ENCODE peak calls at places on chromosomes 2 and 18, in five cellular contexts. V is left ventricle myocardium inferior, D is uterus, O is fibroblast of lung, G is PC-9. K is an unnamed sample. For H3K4me1, the result is how much of the 10 kb centered on the place peaks cover.

GRCh38 chr2:201931955-201932354 is 101.7 kb upstream of the FZD7 start:
- DNase-seq in V (no peak), D (no peak), O (peak), G (no peak), K (no peak)

GRCh38 chr2:5365871-5366461 is 326.2 kb upstream of the SOX11 start:
- DNase-seq in V (peak), D (no peak), O (peak), G (peak), K (no peak)

GRCh38 chr18:13530879-13531387 is 195.4 kb downstream of the FAM210A start:
- DNase-seq in V (peak), D (no peak), O (peak), G (peak), K (peak)

GRCh38 chr2:86790828-86791561 is at the start of gene CD8A:
- DNase-seq in V (no peak), D (no peak), O (no peak), G (no peak), K (no peak)

GRCh38 chr2:201698588-201699226 is at the start of gene MPP4:
- DNase-seq in V (no peak), D (no peak), O (peak), G (no peak), K (no peak)

GRCh38 chr2:200862532-200863000 is 1.9 kb downstream of the CLK1 start:
- DNase-seq in V (no peak), D (no peak), O (peak), G (no peak), K (no peak)

GRCh38 chr18:75898666-75899065 is 471.2 kb upstream of the SMIM21 start:
- DNase-seq in V (no peak), D (no peak), O (no peak), G (no peak), K (no peak)

GRCh38 chr2:229445013-229445412 is 173.9 kb upstream of the PID1 start:
- DNase-seq in V (peak), D (peak), O (peak), G (peak), K (peak)

GRCh38 chr2:63614983-63615945 is 26.5 kb downstream of the MDH1 start:
- DNase-seq in V (no peak), D (no peak), O (peak), G (peak), K (no peak)

GRCh38 chr18:28594034-28594433 is 417.1 kb upstream of the CDH2 start:
- DNase-seq in V (no peak), D (no peak), O (peak), G (no peak), K (no peak)

GRCh38 chr2:220847587-220847986 is 724.5 kb downstream of the EPHA4 start:
- DNase-seq in V (no peak), D (no peak), O (peak), G (peak), K (no peak)

GRCh38 chr2:10859261-10859660 is 46.7 kb upstream of the PDIA6 start:
- DNase-seq in V (no peak), D (no peak), O (no peak), G (no peak), K (no peak)

GRCh38 chr18:48955528-48956261 is 4.9 kb upstream of the SMAD7 start:
- DNase-seq in V (no peak), D (peak), O (peak), G (peak), K (peak)

GRCh38 chr2:229728360-229728759 is 14.0 kb upstream of the DNER start:
- DNase-seq in V (no peak), D (no peak), O (no peak), G (no peak), K (no peak)

GRCh38 chr2:3201296-3201695 is 176.3 kb downstream of the EIPR1 start:
- DNase-seq in V (no peak), D (no peak), O (no peak), G (no peak), K (no peak)

GRCh38 chr2:134207589-134208209 is 46.2 kb upstream of the MGAT5 start:
- DNase-seq in V (peak), D (peak), O (peak), G (peak), K (peak)

GRCh38 chr2:150060341-150060740 is 427.1 kb downstream of the RND3 start:
- DNase-seq in V (no peak), D (no peak), O (no peak), G (no peak), K (no peak)

GRCh38 chr2:40734797-40735196 is 282.9 kb upstream of the SLC8A1 start:
- DNase-seq in V (no peak), D (no peak), O (peak), G (no peak), K (no peak)

GRCh38 chr2:72794572-72794971 is 31.3 kb downstream of the EXOC6B start:
- DNase-seq in V (no peak), D (no peak), O (no peak), G (no peak), K (no peak)

GRCh38 chr2:220147186-220147585 is 519.8 kb downstream of the SLC4A3 start:
- DNase-seq in V (no peak), D (no peak), O (peak), G (no peak), K (no peak)

GRCh38 chr18:2881490-2882195 is 34.8 kb downstream of the EMILIN2 start:
- DNase-seq in V (peak), D (peak), O (peak), G (no peak), K (peak)

GRCh38 chr2:12177995-12178760 is 431.7 kb downstream of the LPIN1 start:
- DNase-seq in V (no peak), D (no peak), O (no peak), G (no peak), K (no peak)

GRCh38 chr2:127163922-127164321 is 56.2 kb downstream of the CYP27C1 start:
- DNase-seq in V (no peak), D (no peak), O (no peak), G (no peak), K (no peak)

GRCh38 chr2:239299218-239299939 is 101.4 kb downstream of the HDAC4 start:
- DNase-seq in V (peak), D (peak), O (no peak), G (no peak), K (peak)

GRCh38 chr18:56200381-56200831 is 438.0 kb downstream of the TXNL1 start:
- DNase-seq in V (no peak), D (no peak), O (peak), G (no peak), K (no peak)

GRCh38 chr18:9810994-9811393 is 74.8 kb upstream of the TXNDC2 start:
- DNase-seq in V (no peak), D (no peak), O (no peak), G (no peak), K (peak)

GRCh38 chr2:143148757-143149156 is 19.5 kb downstream of the ARHGAP15 start:
- DNase-seq in V (no peak), D (no peak), O (no peak), G (no peak), K (no peak)
- H3K4me1 ChIP-seq in V (under half), D (under half), O (under half), G (under half), K (under half)

GRCh38 chr2:177252808-177253531 is 11.6 kb downstream of the NFE2L2 start:
- DNase-seq in V (no peak), D (no peak), O (no peak), G (no peak), K (no peak)
- H3K4me3 ChIP-seq in V (peak), D (no peak), O (no peak), G (peak), K (no peak)

DNA sequence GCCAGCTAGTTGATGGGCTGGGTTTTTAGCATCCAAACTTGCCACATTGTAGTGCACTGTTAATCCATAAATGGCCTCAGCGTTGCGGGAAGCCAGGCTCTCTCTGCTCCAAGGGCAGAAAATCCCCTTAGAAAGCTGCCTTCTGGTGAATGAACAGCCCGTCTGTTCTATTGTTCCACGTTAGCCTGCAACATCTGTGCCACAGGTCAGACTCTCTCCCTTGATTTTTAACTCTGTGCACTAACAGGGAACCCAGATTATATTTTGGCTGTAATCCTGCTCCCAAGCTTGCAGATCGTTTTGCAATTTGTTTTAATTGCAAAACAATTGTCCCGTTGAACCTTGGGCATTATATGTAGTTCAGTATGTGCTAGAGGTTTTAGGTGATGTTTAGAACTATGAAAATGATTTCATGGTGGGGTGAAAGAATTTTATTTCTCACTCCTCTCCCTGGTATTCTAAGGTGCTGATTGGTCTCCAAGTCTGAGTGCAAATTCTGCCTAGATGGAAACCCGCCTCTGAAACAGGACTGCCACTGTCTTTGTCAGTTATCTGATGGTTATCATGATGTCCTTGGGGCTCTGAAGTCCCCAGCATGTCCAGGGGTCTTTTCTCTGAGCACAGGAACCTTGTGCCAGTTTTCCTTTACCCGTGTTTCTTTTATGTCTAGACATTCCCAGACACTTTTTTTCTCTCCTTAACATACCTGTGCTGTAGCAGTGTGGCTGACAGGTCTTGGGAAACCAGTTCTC is 106.6 kb downstream of the MAP4K4 start:
- DNase-seq in V (no peak), D (no peak), O (no peak), G (no peak), K (no peak)
- H3K4me1 ChIP-seq in V (half or more), D (under half), O (under half), G (half or more), K (under half)

DNA sequence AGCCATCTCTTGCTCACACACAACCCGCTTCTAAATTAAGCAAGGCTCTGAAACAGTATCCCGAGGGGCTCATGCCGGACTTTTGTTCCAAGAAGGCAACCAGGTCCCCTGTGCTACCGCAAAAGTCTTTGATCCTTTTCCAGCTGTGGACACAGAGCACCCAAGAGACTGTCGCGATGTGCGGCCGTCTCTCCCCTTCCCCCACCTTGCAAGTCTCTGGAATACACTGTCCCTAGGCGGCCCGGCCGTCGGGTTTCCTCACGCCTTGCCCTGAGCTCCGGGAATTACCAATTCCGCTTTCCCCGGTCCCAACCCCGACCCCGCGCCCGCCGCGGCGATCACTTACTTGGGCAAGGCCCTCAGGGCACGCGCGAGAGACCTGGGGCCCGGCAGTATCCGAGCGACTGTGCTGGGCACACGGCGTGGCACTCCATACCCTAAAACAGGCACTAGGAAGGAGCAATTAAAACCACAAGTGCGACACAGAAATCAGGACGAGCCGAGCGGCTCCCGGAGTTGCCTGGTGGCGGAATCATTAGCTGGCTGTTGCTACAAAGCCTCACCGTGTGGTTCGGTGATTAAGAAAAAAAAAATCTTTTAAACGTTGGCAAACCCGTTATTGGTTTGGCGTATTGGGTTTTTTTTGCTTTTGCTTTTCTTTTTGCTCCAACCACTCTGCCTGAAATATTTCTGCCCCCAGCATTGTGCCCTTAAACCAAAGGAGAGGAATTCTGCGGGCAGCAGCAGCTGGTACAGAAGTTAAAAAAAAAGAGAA is 2.2 kb upstream of the DLX1 start:
- DNase-seq in V (no peak), D (no peak), O (no peak), G (no peak), K (no peak)
- H3K4me3 ChIP-seq in V (no peak), D (no peak), O (no peak), G (no peak), K (no peak)

DNA sequence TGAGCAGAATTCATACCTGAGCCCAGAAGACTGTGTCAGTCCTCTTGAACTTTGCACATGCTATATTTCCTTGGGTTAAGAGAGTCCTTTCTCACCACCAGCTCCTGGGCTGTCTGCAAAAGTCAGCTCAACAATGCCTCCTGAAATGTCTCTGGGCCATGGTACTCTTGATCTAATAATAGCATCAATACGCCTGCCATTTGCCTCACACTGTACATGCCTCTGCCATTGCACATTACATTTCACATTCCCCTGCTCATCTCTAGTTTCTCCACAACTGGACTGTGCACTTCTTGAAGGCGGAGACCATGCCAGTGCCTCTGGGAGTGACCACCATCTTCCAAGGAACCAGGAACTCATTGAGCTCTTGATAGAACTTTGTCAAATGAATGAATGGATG is 265.7 kb upstream of the ID2 start:
- DNase-seq in V (no peak), D (no peak), O (no peak), G (no peak), K (no peak)
- H3K4me1 ChIP-seq in V (under half), D (under half), O (under half), G (under half), K (under half)

DNA sequence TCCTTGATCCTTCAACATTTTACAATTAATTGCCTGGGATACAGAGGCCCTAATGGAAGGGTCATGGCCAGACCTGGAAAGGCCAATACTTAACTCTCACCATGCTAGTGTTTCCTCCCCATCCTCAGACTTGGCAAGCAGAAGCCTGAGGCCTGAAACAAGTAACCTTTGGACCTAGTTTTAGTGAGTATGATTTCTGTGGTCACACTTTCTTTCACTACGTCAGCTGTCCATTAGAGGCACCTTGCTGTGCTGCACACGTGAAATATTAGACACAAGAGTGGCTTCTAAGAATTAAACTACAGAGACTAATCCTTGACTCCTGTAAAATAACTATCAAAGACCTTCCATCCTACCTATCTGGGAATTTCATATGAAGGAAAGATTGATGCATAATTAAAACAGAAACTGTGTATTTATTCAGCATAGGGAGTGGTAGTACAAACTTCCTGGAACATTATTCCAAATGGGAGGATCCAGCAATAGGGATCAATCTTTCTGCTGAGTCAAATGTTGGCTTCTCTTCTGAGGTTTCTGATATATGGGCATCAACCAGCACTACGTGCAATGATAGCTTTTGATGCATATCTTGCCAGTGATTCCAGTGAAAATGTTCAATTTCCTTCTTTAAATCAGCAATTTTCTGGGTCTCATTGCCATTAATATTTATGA is 249.7 kb downstream of the IKZF2 start:
- DNase-seq in V (no peak), D (no peak), O (no peak), G (no peak), K (no peak)
- H3K4me3 ChIP-seq in V (no peak), D (no peak), O (no peak), G (no peak), K (no peak)